ENCODE peak calls at places on chromosomes 16 and 17, in six cellular contexts. G is upper lobe of left lung, U is HCT116, F is left lung, X is esophagus squamous epithelium, V is transverse colon. T is an unnamed sample. For H3K36me3, the result is how much of the 10 kb centered on the place peaks cover.

GRCh38 chr17:47844814-47845453 is 3.9 kb upstream of the SCRN2 start:
- DNase-seq in G (no peak), U (no peak), F (no peak), X (no peak), V (no peak), T (no peak)

GRCh38 chr17:49997256-49997735 is 2.3 kb upstream of the DLX3 start:
- DNase-seq in G (no peak), U (no peak), F (no peak), X (no peak), V (no peak), T (no peak)

GRCh38 chr16:54334208-54334607 is 47.6 kb upstream of the IRX3 start:
- DNase-seq in G (no peak), U (no peak), F (no peak), X (no peak), V (no peak), T (no peak)

GRCh38 chr17:73710095-73710592 is 65.9 kb upstream of the SDK2 start:
- DNase-seq in G (peak), U (peak), F (no peak), X (no peak), V (peak), T (peak)

GRCh38 chr16:78249056-78249455 is 149.6 kb downstream of the WWOX start:
- DNase-seq in G (peak), U (no peak), F (no peak), X (no peak), V (peak), T (no peak)

GRCh38 chr16:66618588-66618987 is 14.1 kb downstream of the CMTM3 start:
- DNase-seq in G (no peak), U (peak), F (peak), X (no peak), V (no peak), T (peak)

GRCh38 chr17:32894245-32894644 is 17.3 kb upstream of the MYO1D start:
- DNase-seq in G (no peak), U (no peak), F (no peak), X (no peak), V (no peak), T (no peak)

GRCh38 chr17:4551141-4551540 is 4.0 kb downstream of the MYBBP1A start:
- DNase-seq in G (no peak), U (no peak), F (no peak), X (no peak), V (no peak), T (no peak)

GRCh38 chr16:57284206-57284951 is at the start of gene PLLP:
- DNase-seq in G (peak), U (no peak), F (peak), X (no peak), V (peak), T (no peak)

DNA sequence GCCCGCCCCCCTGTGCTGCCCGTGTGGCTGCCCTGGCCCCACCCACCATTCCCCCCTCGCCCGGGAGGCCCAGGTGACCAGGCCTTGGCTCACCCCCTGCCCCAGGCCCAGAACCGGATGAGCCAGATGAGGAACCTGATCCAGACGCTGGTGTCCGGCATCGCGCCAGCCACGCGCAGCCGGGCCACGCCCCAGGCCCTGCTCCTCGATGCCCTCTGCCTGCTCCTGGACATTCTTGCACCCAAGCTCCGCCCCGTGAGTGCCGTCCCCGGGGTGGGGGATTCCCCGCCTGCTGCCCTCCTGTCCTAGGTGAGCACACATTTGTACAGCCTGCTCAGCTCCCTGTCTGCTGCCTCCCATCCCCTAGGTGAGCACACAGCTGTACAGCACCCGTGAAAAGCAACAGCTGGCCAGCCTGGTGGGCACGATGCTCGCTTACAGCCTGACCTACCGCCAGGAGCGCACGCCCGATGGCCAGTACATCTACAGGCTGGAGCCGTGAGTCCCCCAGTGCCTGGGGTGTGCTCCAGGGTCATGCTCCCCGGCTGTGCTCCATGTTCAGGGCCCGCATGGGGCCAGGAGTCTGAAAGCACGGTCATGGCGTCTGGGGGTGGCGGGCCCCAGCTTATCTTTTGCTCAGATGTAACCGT is 4.8 kb downstream of the GNG13 start:
- DNase-seq in G (no peak), U (peak), F (no peak), X (no peak), V (peak), T (no peak)
- H3K36me3 ChIP-seq in G (under half), U (under half), F (under half), X (under half), V (under half), T (under half)

GRCh38 chr16:23080747-23081146 is 68.5 kb downstream of the USP31 start:
- DNase-seq in G (no peak), U (no peak), F (no peak), X (no peak), V (no peak), T (no peak)
- H3K36me3 ChIP-seq in G (under half), U (under half), F (under half), X (under half), V (under half), T (half or more)

DNA sequence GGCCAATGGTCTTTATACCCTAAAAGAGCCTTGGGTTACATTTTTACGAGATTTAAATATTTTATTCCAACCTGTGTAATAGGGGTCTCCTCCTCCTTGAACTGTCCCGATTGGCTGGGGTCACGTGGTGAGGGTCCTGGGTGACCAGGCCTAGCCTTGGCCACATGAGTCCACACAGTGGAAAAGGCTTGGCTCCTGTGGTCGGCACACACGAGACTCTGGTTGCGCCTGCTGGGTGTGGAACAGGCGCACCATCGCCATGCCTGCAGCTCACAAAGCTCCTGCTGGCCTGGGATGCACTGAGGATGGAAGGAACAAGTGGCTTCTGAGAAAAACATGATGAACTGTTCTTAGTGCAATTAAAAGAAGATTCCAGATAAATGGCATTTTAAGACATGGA is 103.9 kb upstream of the ZNF750 start:
- DNase-seq in G (peak), U (no peak), F (peak), X (no peak), V (no peak), T (peak)
- H3K36me3 ChIP-seq in G (half or more), U (half or more), F (under half), X (under half), V (under half), T (under half)

GRCh38 chr16:28914325-28914724 is 10.7 kb downstream of the RABEP2 start:
- DNase-seq in G (no peak), U (no peak), F (no peak), X (no peak), V (no peak), T (no peak)

GRCh38 chr16:28905800-28906372 is 19.2 kb downstream of the RABEP2 start:
- DNase-seq in G (no peak), U (no peak), F (no peak), X (no peak), V (no peak), T (no peak)

GRCh38 chr16:28912558-28912957 is 12.5 kb downstream of the RABEP2 start:
- DNase-seq in G (no peak), U (no peak), F (no peak), X (no peak), V (no peak), T (no peak)

GRCh38 chr16:28915181-28915580 is 9.9 kb downstream of the RABEP2 start:
- DNase-seq in G (no peak), U (no peak), F (no peak), X (no peak), V (no peak), T (no peak)

DNA sequence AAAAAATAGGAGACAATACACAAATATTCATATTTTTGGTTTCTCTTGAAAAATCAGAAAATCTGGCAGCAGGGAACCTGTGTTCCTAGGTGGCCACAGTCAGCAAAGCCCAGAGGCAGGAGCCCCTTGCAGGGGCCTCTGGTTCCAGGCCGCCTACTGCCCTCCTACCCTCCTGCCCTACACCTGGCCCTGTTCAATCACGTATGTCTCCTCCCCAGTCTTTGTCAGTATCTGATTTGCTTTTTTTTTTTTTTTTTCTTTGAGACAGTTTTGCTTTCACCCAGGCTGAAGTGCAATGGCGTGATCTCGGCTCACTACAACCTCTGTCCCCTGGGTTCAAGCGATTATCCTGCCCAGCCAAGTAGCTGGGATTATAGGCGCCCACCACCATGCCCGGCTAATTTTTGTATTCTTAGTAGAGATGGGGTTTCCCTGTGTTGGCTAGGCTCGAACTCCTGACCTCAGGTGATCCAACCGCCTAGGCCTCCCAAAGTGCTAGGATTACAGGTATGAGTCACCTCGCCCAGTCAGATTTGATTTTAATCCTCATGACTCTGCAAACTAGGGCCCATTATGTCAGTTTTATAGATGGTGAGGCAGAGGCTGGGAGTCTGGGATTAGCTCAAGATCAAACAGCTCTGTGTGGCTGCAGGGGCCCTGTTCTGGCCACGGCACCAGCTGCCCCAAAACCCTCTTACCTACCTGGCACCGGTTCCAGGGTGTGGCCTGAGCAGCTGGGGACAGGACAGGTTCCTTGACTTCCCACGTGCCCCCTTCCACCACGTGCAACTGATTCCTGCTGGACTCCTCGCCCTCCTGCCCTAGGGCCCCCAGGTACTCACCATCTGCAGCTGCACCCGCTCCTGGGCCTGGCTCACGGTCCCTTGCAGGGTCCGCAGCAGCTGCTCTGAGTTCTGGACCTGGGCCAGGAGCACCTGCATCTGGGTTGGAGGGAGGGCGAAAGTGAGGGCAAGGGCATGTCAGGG is 14.7 kb downstream of the RABEP2 start:
- DNase-seq in G (no peak), U (peak), F (no peak), X (no peak), V (peak), T (no peak)
- H3K36me3 ChIP-seq in G (under half), U (under half), F (under half), X (under half), V (under half), T (under half)

DNA sequence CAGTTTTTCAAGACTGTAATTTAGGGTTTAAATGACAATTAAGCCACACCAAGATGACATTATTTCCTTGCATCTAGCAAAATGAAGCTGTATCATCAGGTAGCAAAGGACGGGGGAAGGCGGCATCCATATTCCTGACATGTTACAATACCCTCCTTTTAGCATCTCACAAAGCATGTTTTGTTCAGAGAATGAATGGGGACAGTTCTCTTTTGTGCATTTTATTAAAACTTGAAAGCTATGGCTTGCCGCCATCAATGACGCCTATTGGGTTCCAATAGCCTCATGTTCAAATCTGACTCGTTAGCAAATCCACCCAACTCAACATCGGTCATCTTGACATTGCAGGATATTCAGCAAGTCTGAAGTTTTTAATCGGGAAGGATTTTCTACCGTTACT is 39.2 kb downstream of the LITAF start:
- DNase-seq in G (no peak), U (no peak), F (no peak), X (no peak), V (no peak), T (no peak)
- H3K36me3 ChIP-seq in G (under half), U (under half), F (under half), X (under half), V (under half), T (under half)

DNA sequence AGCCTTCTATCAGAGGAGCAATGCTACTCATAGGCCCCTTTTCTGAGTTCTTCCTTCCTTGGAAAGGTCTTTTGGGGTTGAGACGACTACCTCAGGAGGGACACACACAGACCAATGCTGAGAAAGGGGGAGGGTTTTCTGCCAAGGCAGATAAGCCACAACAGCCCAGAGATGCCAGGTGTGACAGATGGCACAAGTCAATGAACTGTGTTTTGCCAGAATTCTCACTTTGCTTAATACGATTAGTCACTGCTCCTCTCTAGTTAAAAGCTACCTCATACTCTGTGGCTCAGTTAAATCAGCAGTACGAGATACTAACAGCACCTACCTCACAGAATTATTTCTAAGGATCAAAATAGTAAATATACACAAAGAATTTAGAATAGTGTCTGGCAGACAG is 8.0 kb downstream of the BRD7 start:
- DNase-seq in G (no peak), U (no peak), F (no peak), X (no peak), V (no peak), T (no peak)
- H3K36me3 ChIP-seq in G (under half), U (under half), F (under half), X (under half), V (under half), T (under half)

DNA sequence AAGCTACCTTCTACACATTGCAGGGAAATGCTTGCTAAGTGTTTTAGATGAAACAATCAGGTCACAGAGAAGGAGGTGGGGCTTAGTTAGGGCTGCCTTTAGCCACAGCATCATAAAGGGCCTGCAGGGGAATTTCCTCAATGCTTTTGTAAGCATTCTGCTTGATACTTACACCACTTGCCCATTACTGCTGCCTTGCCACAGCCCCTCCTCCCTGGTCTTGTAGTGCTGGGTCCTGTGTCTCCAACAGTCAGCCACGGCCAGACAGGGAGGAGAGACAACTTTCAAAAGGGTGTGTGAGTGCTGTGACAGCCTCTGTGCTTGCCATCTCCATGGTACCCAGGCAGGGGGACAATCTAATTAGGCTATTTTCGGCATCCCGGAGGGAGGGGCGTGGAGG is 111.2 kb downstream of the SHISA9 start:
- DNase-seq in G (no peak), U (no peak), F (no peak), X (no peak), V (no peak), T (no peak)
- H3K36me3 ChIP-seq in G (under half), U (under half), F (under half), X (under half), V (under half), T (under half)

DNA sequence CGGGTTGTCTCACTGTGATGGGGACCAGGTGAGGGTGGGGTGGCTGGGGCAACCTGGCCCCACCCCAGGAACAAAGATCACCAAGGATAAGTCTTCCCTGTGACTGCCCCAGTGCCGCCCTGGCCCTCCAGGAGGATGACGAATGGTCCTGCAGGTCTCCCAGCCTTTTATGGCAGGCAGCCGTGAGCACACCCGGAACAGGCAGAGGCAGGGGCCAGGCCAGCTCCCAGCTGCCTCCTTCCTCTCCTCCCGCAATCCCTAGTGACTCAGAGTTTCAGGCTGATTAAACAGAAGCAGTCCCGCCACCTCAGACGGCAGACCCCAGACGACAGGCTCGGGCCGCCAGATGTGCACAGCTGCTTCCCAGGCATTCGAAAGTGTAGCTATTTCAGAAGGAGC is 13.3 kb downstream of the JUP start:
- DNase-seq in G (peak), U (peak), F (peak), X (no peak), V (peak), T (no peak)
- H3K36me3 ChIP-seq in G (under half), U (under half), F (under half), X (under half), V (under half), T (under half)

GRCh38 chr17:16944334-16945140 is 27.4 kb downstream of the TNFRSF13B start:
- DNase-seq in G (no peak), U (no peak), F (no peak), X (no peak), V (no peak), T (no peak)
- H3K36me3 ChIP-seq in G (under half), U (under half), F (under half), X (under half), V (under half), T (under half)

T was measured in tibial artery.